ENCODE peak calls at places on chromosome 14, in five cellular contexts. G is LoVo; Q is naive B cell; V is ovary; N is effector memory CD8-positive, alpha-beta T cell. O is an unnamed sample.

GRCh38 chr14:77763978-77764377 is 3.0 kb upstream of the SNW1 start:
- DNase-seq in G (no peak), Q (no peak), V (no peak), N (no peak), O (no peak)

GRCh38 chr14:54643696-54644176 is 76.8 kb downstream of the SAMD4A start:
- DNase-seq in G (no peak), Q (no peak), V (no peak), N (no peak), O (no peak)

GRCh38 chr14:80356413-80356812 is 145.1 kb upstream of the DIO2 start:
- DNase-seq in G (no peak), Q (no peak), V (no peak), N (no peak), O (no peak)

GRCh38 chr14:89382487-89383170 is 34.4 kb downstream of the FOXN3 start:
- DNase-seq in G (no peak), Q (no peak), V (no peak), N (no peak), O (no peak)

GRCh38 chr14:56284641-56285040 is 166.4 kb downstream of the PELI2 start:
- DNase-seq in G (no peak), Q (no peak), V (no peak), N (no peak), O (no peak)

GRCh38 chr14:33682746-33683145 is 268.1 kb downstream of the EGLN3 start:
- DNase-seq in G (no peak), Q (no peak), V (peak), N (no peak), O (no peak)

GRCh38 chr14:68548194-68549056 is 244.4 kb downstream of the ZFP36L1 start:
- DNase-seq in G (peak), Q (no peak), V (peak), N (no peak), O (peak)

GRCh38 chr14:87712386-87713113 is 280.4 kb downstream of the GALC start:
- DNase-seq in G (no peak), Q (no peak), V (no peak), N (no peak), O (no peak)

GRCh38 chr14:85308531-85309300 is 221.2 kb upstream of the FLRT2 start:
- DNase-seq in G (no peak), Q (no peak), V (no peak), N (no peak), O (no peak)

GRCh38 chr14:105528859-105529505 is 2.6 kb downstream of the TMEM121 start:
- DNase-seq in G (no peak), Q (peak), V (no peak), N (no peak), O (peak)

GRCh38 chr14:103801459-103801858 is 45.9 kb downstream of the PPP1R13B start:
- DNase-seq in G (peak), Q (no peak), V (no peak), N (no peak), O (no peak)

GRCh38 chr14:22484638-22485037 is 104.4 kb downstream of the DAD1 start:
- DNase-seq in G (no peak), Q (no peak), V (no peak), N (no peak), O (no peak)

GRCh38 chr14:30791522-30792351 is 82.6 kb upstream of the COCH start:
- DNase-seq in G (no peak), Q (no peak), V (no peak), N (no peak), O (no peak)

GRCh38 chr14:101020971-101021370 is 117.4 kb upstream of the RTL1 start:
- DNase-seq in G (no peak), Q (no peak), V (no peak), N (no peak), O (peak)

GRCh38 chr14:30621354-30621953 is 665 bp upstream of the SCFD1 start:
- DNase-seq in G (peak), Q (peak), V (no peak), N (peak), O (no peak)

GRCh38 chr14:52222901-52223300 is 44.6 kb upstream of the PTGDR start:
- DNase-seq in G (no peak), Q (no peak), V (no peak), N (no peak), O (no peak)

GRCh38 chr14:105165134-105165704 is 3.4 kb downstream of the JAG2 start:
- DNase-seq in G (no peak), Q (no peak), V (no peak), N (no peak), O (no peak)

GRCh38 chr14:24818054-24818822 is 184.2 kb upstream of the GZMB start:
- DNase-seq in G (peak), Q (no peak), V (no peak), N (no peak), O (no peak)

GRCh38 chr14:23306412-23307145 is at the start of gene BCL2L2:
- DNase-seq in G (peak), Q (no peak), V (peak), N (no peak), O (peak)

GRCh38 chr14:54981698-54982097 is 45.2 kb downstream of the WDHD1 start:
- DNase-seq in G (no peak), Q (no peak), V (no peak), N (no peak), O (no peak)

GRCh38 chr14:74882103-74882920 is 596 bp downstream of the DLST start:
- DNase-seq in G (peak), Q (peak), V (peak), N (peak), O (peak)

GRCh38 chr14:50262865-50263264 is 31.5 kb upstream of the SOS2 start:
- DNase-seq in G (no peak), Q (no peak), V (no peak), N (no peak), O (no peak)

GRCh38 chr14:101457936-101458535 is 103.3 kb upstream of the DIO3 start:
- DNase-seq in G (no peak), Q (no peak), V (no peak), N (no peak), O (peak)

GRCh38 chr14:23513005-23513412 is 38.6 kb downstream of the ZFHX2 start:
- DNase-seq in G (no peak), Q (no peak), V (no peak), N (no peak), O (no peak)

GRCh38 chr14:95075789-95076188 is 81.5 kb downstream of the DICER1 start:
- DNase-seq in G (no peak), Q (no peak), V (no peak), N (no peak), O (no peak)

GRCh38 chr14:74257988-74258704 is 18.9 kb downstream of the VSX2 start:
- DNase-seq in G (no peak), Q (no peak), V (no peak), N (no peak), O (no peak)

GRCh38 chr14:58977366-58977765 is 211.1 kb upstream of the DAAM1 start:
- DNase-seq in G (no peak), Q (no peak), V (no peak), N (no peak), O (no peak)

GRCh38 chr14:78530078-78530477 is 359.9 kb downstream of the NRXN3 start:
- DNase-seq in G (peak), Q (no peak), V (no peak), N (no peak), O (no peak)

GRCh38 chr14:96105089-96105920 is 66.1 kb downstream of the C14orf132 start:
- DNase-seq in G (no peak), Q (no peak), V (no peak), N (no peak), O (no peak)

GRCh38 chr14:21505009-21505553 is 6.1 kb downstream of the METTL3 start:
- DNase-seq in G (no peak), Q (no peak), V (no peak), N (no peak), O (no peak)

GRCh38 chr14:30221546-30221945 is 293.9 kb upstream of the PRKD1 start:
- DNase-seq in G (no peak), Q (no peak), V (no peak), N (no peak), O (no peak)

GRCh38 chr14:104357689-104358527 is 219.5 kb downstream of the KIF26A start:
- DNase-seq in G (no peak), Q (no peak), V (no peak), N (no peak), O (peak)

O was measured in upper lobe of right lung.